ENCODE peak calls at places on chromosomes 6 and 20, in nine cellular contexts. N is Peyer's patch; M is psoas muscle; R is cardiac fibroblast; L is bronchial epithelial cell; C is AG10803; X is GM23338; T is fibroblast of the aortic adventitia; O is CD8-positive, alpha-beta T cell. W is an unnamed sample.

GRCh38 chr6:111653434-111653833 is 47.8 kb upstream of the TRAF3IP2 start:
- DNase-seq in X (no peak), T (no peak), L (no peak), M (no peak), N (no peak), C (no peak), O (no peak), R (no peak), W (no peak)

GRCh38 chr6:52672422-52673025 is 1.6 kb downstream of the TMEM14A start:
- DNase-seq in O (no peak), C (no peak), L (peak), X (no peak), R (peak), N (no peak), T (no peak), M (no peak), W (no peak)

GRCh38 chr6:2770171-2770570 is 5.0 kb downstream of the WRNIP1 start:
- DNase-seq in M (peak), T (no peak), O (no peak), X (peak), C (no peak), N (no peak), R (peak), L (no peak), W (no peak)

GRCh38 chr6:150250826-150251225 is 108.0 kb downstream of the PPP1R14C start:
- DNase-seq in C (peak), X (peak), N (no peak), R (peak), T (peak), O (no peak), L (peak), M (peak), W (no peak)

GRCh38 chr6:125844989-125845388 is 54.2 kb downstream of the NCOA7 start:
- DNase-seq in T (peak), M (no peak), L (no peak), N (no peak), R (peak), C (no peak), X (no peak), O (no peak), W (no peak)

GRCh38 chr20:4985658-4986057 is 15.7 kb downstream of the SLC23A2 start:
- DNase-seq in C (peak), X (no peak), M (no peak), O (no peak), N (no peak), R (no peak), L (no peak), T (no peak), W (no peak)

GRCh38 chr6:168827484-168827883 is 386.5 kb downstream of the SMOC2 start:
- DNase-seq in M (no peak), R (no peak), X (no peak), N (no peak), L (no peak), O (no peak), T (no peak), C (no peak), W (no peak)

GRCh38 chr6:30169658-30170614 is 6.6 kb downstream of the TRIM15 start:
- DNase-seq in T (peak), R (peak), O (no peak), L (peak), X (peak), C (peak), M (no peak), N (no peak), W (no peak)

GRCh38 chr6:33279971-33280511 is 3.1 kb downstream of the B3GALT4 start:
- DNase-seq in C (peak), L (peak), R (peak), M (no peak), X (peak), T (peak), O (no peak), N (no peak), W (no peak)

GRCh38 chr20:22509090-22509938 is 75.1 kb downstream of the FOXA2 start:
- DNase-seq in R (no peak), M (no peak), X (no peak), L (no peak), T (no peak), O (no peak), N (no peak), C (no peak), W (no peak)

GRCh38 chr6:3334579-3334978 is 75.8 kb downstream of the PSMG4 start:
- DNase-seq in N (no peak), X (no peak), M (no peak), R (no peak), L (no peak), C (no peak), O (no peak), T (no peak), W (no peak)

GRCh38 chr6:134529921-134530320 is 212.0 kb upstream of the SGK1 start:
- DNase-seq in L (peak), M (no peak), O (no peak), C (peak), X (no peak), N (no peak), T (no peak), R (peak), W (no peak)

GRCh38 chr20:50628326-50628725 is 63.0 kb downstream of the RIPOR3 start:
- DNase-seq in X (no peak), M (no peak), C (no peak), N (no peak), O (no peak), R (no peak), L (no peak), T (no peak), W (no peak)

GRCh38 chr6:89034586-89035251 is 45.8 kb upstream of the PNRC1 start:
- DNase-seq in O (no peak), L (peak), M (no peak), C (peak), N (no peak), X (no peak), R (peak), T (peak), W (no peak)

GRCh38 chr6:142045380-142046270 is 87.1 kb upstream of the GJE1 start:
- DNase-seq in T (peak), L (peak), O (no peak), X (no peak), C (peak), R (peak), N (no peak), M (no peak), W (no peak)

GRCh38 chr20:34771680-34772081 is 53.8 kb downstream of the NCOA6 start:
- DNase-seq in C (peak), R (no peak), X (no peak), L (no peak), N (no peak), O (no peak), M (no peak), T (no peak), W (no peak)

GRCh38 chr20:37226889-37227288 is 34.7 kb downstream of the GHRH start:
- DNase-seq in O (no peak), R (no peak), L (no peak), X (no peak), T (peak), C (peak), N (peak), M (peak), W (no peak)

GRCh38 chr6:29531668-29532067 is 27.9 kb downstream of the UBD start:
- DNase-seq in X (no peak), R (no peak), N (no peak), O (no peak), L (peak), M (no peak), C (no peak), T (no peak), W (no peak)

GRCh38 chr6:89308525-89309400 is 6.3 kb downstream of the GABRR2 start:
- DNase-seq in C (no peak), N (no peak), T (no peak), M (no peak), L (no peak), O (no peak), X (no peak), R (no peak), W (no peak)

GRCh38 chr6:106005013-106005412 is 81.1 kb upstream of the PRDM1 start:
- DNase-seq in C (peak), L (no peak), N (no peak), X (peak), T (peak), M (no peak), O (no peak), R (no peak), W (no peak)

GRCh38 chr6:14567031-14567430 is 449.5 kb downstream of the CD83 start:
- DNase-seq in R (no peak), O (no peak), L (no peak), X (no peak), T (no peak), C (no peak), N (no peak), M (no peak), W (no peak)

GRCh38 chr6:29627762-29628418 is 5.1 kb downstream of the GABBR1 start:
- DNase-seq in N (peak), O (no peak), R (peak), T (peak), M (peak), C (peak), X (peak), L (peak), W (no peak)

GRCh38 chr6:11795403-11795802 is 16.8 kb upstream of the ADTRP start:
- DNase-seq in O (no peak), N (no peak), C (no peak), T (no peak), X (no peak), M (no peak), L (no peak), R (no peak), W (no peak)

GRCh38 chr6:118705799-118706481 is 54.5 kb upstream of the CEP85L start:
- DNase-seq in O (no peak), L (peak), N (peak), C (peak), X (peak), M (no peak), R (peak), T (peak), W (no peak)

GRCh38 chr6:156273065-156273711 is 504.0 kb upstream of the ARID1B start:
- DNase-seq in N (no peak), X (no peak), R (no peak), T (no peak), M (no peak), C (no peak), L (no peak), O (no peak), W (no peak)

GRCh38 chr20:31698803-31699718 is 23.6 kb downstream of the BCL2L1 start:
- DNase-seq in C (peak), R (peak), X (no peak), L (peak), N (peak), M (peak), O (no peak), T (peak), W (peak)

GRCh38 chr20:35200255-35200654 is 26.2 kb upstream of the MMP24 start:
- DNase-seq in X (no peak), L (peak), M (no peak), T (peak), O (no peak), R (peak), C (peak), N (no peak), W (no peak)

GRCh38 chr6:72650081-72650745 is 28.3 kb downstream of the KCNQ5 start:
- DNase-seq in L (peak), O (no peak), X (no peak), M (no peak), T (peak), R (peak), N (no peak), C (no peak), W (no peak)

GRCh38 chr6:146543211-146543939 is at the start of gene RAB32:
- DNase-seq in X (peak), C (peak), R (peak), L (peak), N (peak), T (peak), O (no peak), M (peak), W (peak)

GRCh38 chr6:155887431-155887830 is 431.8 kb upstream of the NOX3 start:
- DNase-seq in R (no peak), C (no peak), L (no peak), M (no peak), T (no peak), N (no peak), O (no peak), X (peak), W (no peak)

DNA sequence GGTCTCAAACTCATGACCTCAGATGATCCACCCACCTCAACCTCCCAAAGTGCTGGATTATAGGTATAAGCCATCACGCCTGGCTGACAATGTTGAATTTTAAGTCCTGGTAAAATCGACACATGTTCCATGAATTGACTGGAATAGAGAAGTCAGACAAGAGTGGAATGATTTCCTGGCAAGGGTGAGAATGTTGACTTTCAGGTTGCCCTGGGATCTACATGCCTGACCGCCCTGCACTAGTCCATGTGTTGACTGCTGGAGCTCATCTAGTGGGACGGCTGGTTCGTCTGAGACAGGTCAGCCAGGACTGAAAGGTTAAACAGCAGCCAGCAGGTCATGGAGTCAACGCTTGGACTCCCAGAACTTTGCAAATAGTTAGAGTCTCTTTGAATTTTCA is 88.8 kb downstream of the SASH1 start:
- DNase-seq in T (no peak), N (no peak), R (no peak), M (no peak), C (no peak), O (no peak), X (no peak), L (no peak), W (no peak)
- H3K4me3 ChIP-seq in T (no peak), N (no peak), R (no peak), M (no peak), C (no peak), O (no peak), X (no peak), L (no peak), W (no peak)

GRCh38 chr6:36130672-36131516 is 581 bp downstream of the MAPK13 start:
- DNase-seq in L (no peak), N (peak), X (peak), O (peak), R (peak), C (no peak), T (no peak), M (peak), W (peak)
- H3K4me3 ChIP-seq in L (peak), N (peak), X (peak), O (peak), R (peak), C (no peak), T (peak), M (peak), W (peak)

GRCh38 chr20:38874460-38875169 is 51.6 kb upstream of the FAM83D start:
- DNase-seq in L (no peak), C (no peak), O (no peak), X (no peak), M (no peak), N (peak), R (no peak), T (no peak), W (no peak)
- H3K4me3 ChIP-seq in L (no peak), C (no peak), O (peak), X (no peak), M (no peak), N (peak), R (no peak), T (no peak), W (no peak)

DNA sequence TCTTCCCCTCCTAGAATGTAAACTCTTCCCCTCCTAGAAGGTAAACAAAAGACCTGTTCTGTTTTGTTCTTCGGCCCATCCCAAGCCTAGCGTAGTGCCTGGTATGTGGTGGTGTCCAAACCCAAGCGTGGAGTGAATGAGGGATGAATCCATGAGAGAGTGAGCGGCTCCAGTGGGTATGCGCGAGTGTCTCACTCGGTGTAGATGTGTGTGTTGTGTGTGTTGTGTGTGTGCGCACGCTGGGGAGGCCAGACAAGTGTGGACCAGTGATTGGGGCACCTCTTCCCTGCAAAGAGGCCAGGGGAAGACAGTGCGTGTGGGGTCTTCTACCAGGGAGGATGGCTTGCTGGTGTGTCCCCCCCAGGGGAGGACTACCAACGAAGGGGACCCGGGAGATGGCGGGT is 392 bp upstream of the SLC2A10 start:
- DNase-seq in C (no peak), N (no peak), L (peak), M (no peak), R (no peak), T (no peak), O (no peak), X (peak), W (no peak)
- H3K4me3 ChIP-seq in C (peak), N (peak), L (peak), M (peak), R (peak), T (peak), O (no peak), X (peak), W (peak)

DNA sequence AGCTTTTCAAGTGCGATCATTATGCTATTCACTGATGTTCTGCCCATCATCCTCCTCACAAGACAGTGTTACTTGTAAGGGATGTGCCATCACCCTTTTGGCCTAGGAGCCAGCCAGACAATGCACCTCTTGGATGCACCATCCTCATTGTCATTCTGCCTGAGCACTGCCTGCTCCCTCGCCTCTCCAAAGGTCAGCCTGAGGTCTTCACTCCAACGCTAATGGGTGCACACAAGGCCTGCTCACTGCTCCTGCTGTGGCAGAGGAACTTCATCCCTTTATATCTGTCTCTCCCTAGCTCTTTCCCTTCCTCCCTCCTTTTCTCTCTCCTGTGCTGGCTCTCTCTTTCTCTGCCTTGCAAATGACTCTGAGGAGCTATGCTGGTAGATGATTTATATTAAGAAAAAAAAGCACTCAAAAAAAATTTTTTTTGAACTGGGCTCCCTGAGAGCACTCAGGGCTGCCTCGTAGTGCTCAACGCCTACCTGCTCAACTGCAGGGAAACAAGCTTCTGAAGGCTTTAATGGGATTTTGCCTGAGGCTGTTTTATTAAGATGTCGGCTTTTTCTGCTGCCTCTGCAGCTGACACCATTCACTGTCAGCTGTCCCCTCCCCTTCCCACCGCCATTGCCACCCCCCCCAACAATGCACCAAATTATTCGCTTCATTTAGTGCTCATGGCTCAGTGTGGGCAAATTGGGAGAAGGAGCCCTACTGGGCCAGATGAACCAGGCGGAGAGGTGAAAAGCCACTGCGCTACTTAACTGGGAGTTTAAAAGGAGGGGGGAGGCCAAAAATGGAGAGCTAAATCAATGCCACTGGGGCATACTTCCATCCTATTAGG is 137.7 kb upstream of the DEFB112 start:
- DNase-seq in T (no peak), M (no peak), L (no peak), X (no peak), O (no peak), R (no peak), N (no peak), C (no peak), W (no peak)
- H3K4me3 ChIP-seq in T (no peak), M (no peak), L (no peak), X (no peak), O (no peak), R (no peak), N (no peak), C (no peak), W (no peak)

DNA sequence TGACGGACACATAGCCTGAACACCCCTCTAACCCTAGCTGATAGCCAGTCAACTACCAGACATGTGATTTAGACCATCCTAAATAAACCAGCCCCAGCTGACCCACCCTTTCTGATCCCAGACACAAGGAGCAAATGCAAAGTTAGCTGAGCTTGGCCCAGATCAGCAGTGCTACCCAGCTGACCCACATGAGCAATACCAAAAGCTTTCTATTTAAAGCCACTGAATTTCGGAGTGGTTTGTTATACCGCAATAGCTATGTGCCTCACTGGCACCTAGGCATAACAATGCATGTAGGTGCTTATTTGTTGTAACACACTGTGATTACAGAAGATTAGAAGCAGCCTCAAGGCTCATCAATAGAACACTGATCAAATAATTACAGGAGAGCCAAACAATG is 93.7 kb upstream of the SIRPA start:
- DNase-seq in O (peak), X (no peak), N (no peak), L (no peak), T (no peak), R (no peak), C (no peak), M (no peak), W (peak)
- H3K4me3 ChIP-seq in O (no peak), X (no peak), N (no peak), L (no peak), T (no peak), R (no peak), C (no peak), M (no peak), W (peak)

GRCh38 chr20:57618766-57619052 is 1.5 kb downstream of the ZBP1 start:
- DNase-seq in X (no peak), O (no peak), R (no peak), M (no peak), N (no peak), L (no peak), C (no peak), T (no peak), W (no peak)

GRCh38 chr20:57621426-57622200 is 1.4 kb upstream of the ZBP1 start:
- DNase-seq in N (no peak), R (no peak), M (no peak), L (no peak), X (no peak), T (no peak), O (peak), C (peak), W (no peak)

GRCh38 chr20:57619053-57619831 is 984 bp downstream of the ZBP1 start:
- DNase-seq in L (no peak), T (no peak), N (peak), C (no peak), O (peak), M (no peak), R (no peak), X (no peak), W (no peak)

GRCh38 chr20:57620999-57621398 is 773 bp upstream of the ZBP1 start:
- DNase-seq in R (no peak), M (no peak), T (no peak), O (peak), N (peak), X (no peak), C (no peak), L (no peak), W (peak)

GRCh38 chr20:57620274-57620990 is at the start of gene ZBP1:
- DNase-seq in R (no peak), L (no peak), C (no peak), N (peak), O (peak), X (no peak), M (no peak), T (no peak), W (no peak)
- H3K4me3 ChIP-seq in R (no peak), L (no peak), C (no peak), N (peak), O (peak), X (no peak), M (no peak), T (no peak), W (no peak)

W was measured in ascending aorta.